ENCODE peak calls at places on chromosomes 4 and X, in eight cellular contexts. H, Z, U, X, Y, N, R and L are unnamed samples.

GRCh38 chrX:149950681-149951080 is 12.4 kb upstream of the EOLA2 start:
- DNase-seq in H (peak; percentile 38), Z (peak; percentile 13), U (peak; percentile 9), X (peak; percentile 55), Y (peak; percentile 32), N (peak; percentile 21), R (peak; percentile 9), L (peak; percentile 45)

GRCh38 chrX:80513620-80514019 is 93.4 kb downstream of the TENT5D start:
- DNase-seq in H (no peak), Z (no peak), U (no peak), X (no peak), Y (no peak), N (no peak), R (no peak), L (no peak)

GRCh38 chr4:38132140-38132673 is 172.0 kb downstream of the PTTG2 start:
- DNase-seq in H (peak; percentile 42), Z (peak; percentile 72), U (no peak), X (peak; percentile 87), Y (peak; percentile 96), N (no peak), R (peak; percentile 27), L (no peak)

GRCh38 chr4:155820887-155821529 is 45.1 kb downstream of the ASIC5 start:
- DNase-seq in H (no peak), Z (no peak), U (no peak), X (no peak), Y (no peak), N (no peak), R (no peak), L (no peak)

GRCh38 chrX:132953358-132953757 is 5.1 kb downstream of the HS6ST2 start:
- DNase-seq in H (peak; percentile 17), Z (no peak), U (no peak), X (no peak), Y (no peak), N (no peak), R (no peak), L (no peak)

GRCh38 chr4:100177126-100177525 is 13.1 kb downstream of the DDIT4L start:
- DNase-seq in H (no peak), Z (no peak), U (no peak), X (no peak), Y (no peak), N (no peak), R (no peak), L (no peak)

GRCh38 chrX:107146670-107147069 is 28.0 kb upstream of the RBM41 start:
- DNase-seq in H (no peak), Z (no peak), U (no peak), X (no peak), Y (no peak), N (no peak), R (no peak), L (no peak)

GRCh38 chrX:1794586-1794985 is 179.7 kb downstream of the ASMT start:
- DNase-seq in H (no peak), Z (no peak), U (no peak), X (no peak), Y (no peak), N (no peak), R (no peak), L (no peak)

GRCh38 chr4:6270691-6271121 is 1.1 kb downstream of the WFS1 start:
- DNase-seq in H (no peak), Z (no peak), U (no peak), X (no peak), Y (no peak), N (no peak), R (no peak), L (no peak)

GRCh38 chr4:12499693-12500092 is 984.4 kb downstream of the RAB28 start:
- DNase-seq in H (no peak), Z (no peak), U (no peak), X (no peak), Y (no peak), N (no peak), R (no peak), L (no peak)

GRCh38 chrX:23668335-23668734 is 1.0 kb downstream of the PRDX4 start:
- DNase-seq in H (no peak), Z (no peak), U (no peak), X (no peak), Y (no peak), N (no peak), R (no peak), L (no peak)

GRCh38 chr4:4560136-4560535 is 18.3 kb upstream of the STX18 start:
- DNase-seq in H (no peak), Z (no peak), U (no peak), X (no peak), Y (no peak), N (no peak), R (no peak), L (no peak)

GRCh38 chr4:171532968-171533367 is 280.2 kb upstream of the GALNTL6 start:
- DNase-seq in H (no peak), Z (no peak), U (no peak), X (no peak), Y (no peak), N (no peak), R (no peak), L (no peak)

GRCh38 chr4:85968945-85969830 is 390.7 kb downstream of the MAPK10 start:
- DNase-seq in H (peak; percentile 67), Z (peak; percentile 37), U (peak; percentile 19), X (peak; percentile 81), Y (peak; percentile 68), N (peak; percentile 62), R (peak; percentile 25), L (no peak)

GRCh38 chrX:65241059-65241721 is 264.9 kb upstream of the ZC4H2 start:
- DNase-seq in H (peak; percentile 1), Z (no peak), U (no peak), X (no peak), Y (no peak), N (no peak), R (no peak), L (no peak)

GRCh38 chrX:99752776-99753175 is 657.3 kb downstream of the PCDH19 start:
- DNase-seq in H (no peak), Z (no peak), U (no peak), X (no peak), Y (no peak), N (no peak), R (no peak), L (no peak)

GRCh38 chr4:120842046-120842445 is 80.5 kb downstream of the PRDM5 start:
- DNase-seq in H (no peak), Z (no peak), U (no peak), X (peak; percentile 72), Y (no peak), N (no peak), R (no peak), L (no peak)

GRCh38 chr4:92501456-92501855 is 197.7 kb downstream of the GRID2 start:
- DNase-seq in H (no peak), Z (no peak), U (no peak), X (no peak), Y (no peak), N (no peak), R (no peak), L (no peak)

GRCh38 chr4:170089274-170089742 is 448 bp downstream of the AADAT start:
- DNase-seq in H (peak; percentile 49), Z (peak; percentile 8), U (peak; percentile 40), X (peak; percentile 6), Y (peak; percentile 16), N (peak; percentile 26), R (peak; percentile 20), L (no peak)

GRCh38 chr4:90121961-90122748 is 5.0 kb upstream of the CCSER1 start:
- DNase-seq in H (peak; percentile 77), Z (no peak), U (no peak), X (no peak), Y (no peak), N (no peak), R (peak; percentile 54), L (no peak)

GRCh38 chr4:16413794-16414555 is 187.7 kb upstream of the TAPT1 start:
- DNase-seq in H (no peak), Z (no peak), U (no peak), X (no peak), Y (no peak), N (no peak), R (no peak), L (no peak)

GRCh38 chrX:12979630-12980015 is 4.7 kb downstream of the TMSB4X start:
- DNase-seq in H (no peak), Z (no peak), U (no peak), X (no peak), Y (no peak), N (no peak), R (no peak), L (no peak)

GRCh38 chr4:103098331-103098730 is 1.3 kb downstream of the BDH2 start:
- DNase-seq in H (no peak), Z (no peak), U (no peak), X (no peak), Y (no peak), N (no peak), R (no peak), L (no peak)

GRCh38 chr4:148415500-148415899 is 26.7 kb downstream of the NR3C2 start:
- DNase-seq in H (peak; percentile 13), Z (no peak), U (no peak), X (no peak), Y (no peak), N (no peak), R (no peak), L (peak; percentile 3)

GRCh38 chr4:76377922-76378321 is 43.0 kb downstream of the CCDC158 start:
- DNase-seq in H (peak; percentile 14), Z (peak; percentile 23), U (no peak), X (no peak), Y (peak; percentile 2), N (peak; percentile 18), R (peak; percentile 20), L (peak; percentile 39)

GRCh38 chr4:58935336-58935735 is 1825.2 kb upstream of the IGFBP7 start:
- DNase-seq in H (peak; percentile 24), Z (no peak), U (no peak), X (no peak), Y (no peak), N (no peak), R (no peak), L (no peak)

GRCh38 chr4:38872620-38873019 is 5.0 kb downstream of the FAM114A1 start:
- DNase-seq in H (no peak), Z (no peak), U (no peak), X (peak; percentile 81), Y (no peak), N (no peak), R (no peak), L (no peak)